ENCODE peak calls at places on chromosomes 2 and 18, in four cellular contexts. D, Y, H and Z are unnamed samples.

GRCh38 chr2:24763843-24764242 is 29.3 kb downstream of the PTRHD1 start:
- DNase-seq in H (no peak), Y (no peak), D (no peak), Z (no peak)

GRCh38 chr2:62545261-62545660 is 39.3 kb upstream of the TMEM17 start:
- DNase-seq in H (no peak), D (no peak), Y (no peak), Z (no peak)

GRCh38 chr18:59308201-59309014 is 10.0 kb downstream of the CPLX4 start:
- DNase-seq in D (peak), Y (peak), H (peak), Z (no peak)

GRCh38 chr18:46224181-46224775 is 120.1 kb downstream of the HAUS1 start:
- DNase-seq in H (no peak), D (no peak), Y (no peak), Z (no peak)

GRCh38 chr2:45821558-45822271 is 170.2 kb downstream of the PRKCE start:
- DNase-seq in Y (peak), H (peak), D (peak), Z (no peak)

GRCh38 chr2:241666627-241667400 is 19.8 kb downstream of the DTYMK start:
- DNase-seq in D (peak), H (peak), Y (no peak), Z (no peak)

GRCh38 chr2:201132518-201132917 is 16.6 kb downstream of the CFLAR start:
- DNase-seq in D (no peak), H (no peak), Y (no peak), Z (no peak)

GRCh38 chr18:69216390-69216789 is 184.3 kb upstream of the DOK6 start:
- DNase-seq in D (peak), Y (no peak), H (no peak), Z (no peak)

GRCh38 chr2:136997550-136997949 is 232.2 kb downstream of the THSD7B start:
- DNase-seq in Y (no peak), D (no peak), H (no peak), Z (no peak)

GRCh38 chr2:73131807-73132206 is 19.1 kb upstream of the RAB11FIP5 start:
- DNase-seq in H (no peak), D (no peak), Y (no peak), Z (no peak)

GRCh38 chr2:23456881-23457760 is 72.1 kb downstream of the KLHL29 start:
- DNase-seq in Y (peak), H (no peak), D (no peak), Z (no peak)

GRCh38 chr2:23457990-23458689 is 73.2 kb downstream of the KLHL29 start:
- DNase-seq in Y (no peak), D (no peak), H (no peak), Z (no peak)

GRCh38 chr2:23459032-23459431 is 74.1 kb downstream of the KLHL29 start:
- DNase-seq in Y (no peak), D (no peak), H (no peak), Z (no peak)

GRCh38 chr2:23460983-23461382 is 76.0 kb downstream of the KLHL29 start:
- DNase-seq in Y (no peak), H (peak), D (no peak), Z (no peak)

DNA sequence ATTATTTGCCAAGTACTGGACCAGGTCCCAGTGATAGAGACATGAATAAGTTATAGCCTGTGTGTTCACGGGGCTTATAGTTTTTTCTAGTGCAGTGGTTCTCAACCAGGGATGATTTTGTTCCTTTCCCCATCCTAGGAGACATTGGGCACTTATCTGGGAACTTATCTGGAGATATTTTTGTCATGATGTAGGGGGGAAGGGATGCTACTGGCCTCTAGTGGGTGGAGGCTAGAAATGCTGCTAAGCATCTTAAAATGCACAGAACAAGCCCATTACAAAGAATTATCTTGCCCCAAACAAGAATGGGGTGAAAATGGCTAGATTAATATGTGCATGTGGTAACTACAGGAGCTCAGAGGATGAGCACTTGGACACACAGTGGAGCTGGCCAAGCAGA is 75.2 kb downstream of the KLHL29 start:
- DNase-seq in Y (no peak), H (no peak), D (no peak), Z (no peak)
- TF ChIP-seq CTCF in Y (peak), H (no peak), D (peak), Z (peak)

DNA sequence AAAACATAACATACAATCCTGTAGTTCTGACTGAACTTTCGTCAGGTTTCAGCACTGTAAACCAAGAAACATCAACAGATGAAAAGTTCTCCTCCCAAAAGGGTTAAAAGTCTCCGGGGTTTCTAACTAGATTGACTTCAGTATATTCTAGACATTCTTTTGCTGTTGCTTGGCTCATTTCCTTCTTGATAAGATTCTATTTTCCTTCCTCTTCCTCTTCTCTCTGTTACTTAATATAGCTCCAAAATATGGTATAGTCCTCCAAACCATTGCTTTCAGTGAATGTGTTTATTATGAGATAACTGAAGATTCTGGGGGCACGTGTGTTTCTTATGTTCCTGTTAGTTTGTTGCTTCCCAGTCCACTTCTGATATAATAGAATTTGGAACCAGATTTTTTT is 46.4 kb upstream of the MAP4K3 start:
- DNase-seq in H (no peak), Y (no peak), D (no peak), Z (no peak)
- TF ChIP-seq CTCF in H (no peak), Y (no peak), D (no peak), Z (no peak)

DNA sequence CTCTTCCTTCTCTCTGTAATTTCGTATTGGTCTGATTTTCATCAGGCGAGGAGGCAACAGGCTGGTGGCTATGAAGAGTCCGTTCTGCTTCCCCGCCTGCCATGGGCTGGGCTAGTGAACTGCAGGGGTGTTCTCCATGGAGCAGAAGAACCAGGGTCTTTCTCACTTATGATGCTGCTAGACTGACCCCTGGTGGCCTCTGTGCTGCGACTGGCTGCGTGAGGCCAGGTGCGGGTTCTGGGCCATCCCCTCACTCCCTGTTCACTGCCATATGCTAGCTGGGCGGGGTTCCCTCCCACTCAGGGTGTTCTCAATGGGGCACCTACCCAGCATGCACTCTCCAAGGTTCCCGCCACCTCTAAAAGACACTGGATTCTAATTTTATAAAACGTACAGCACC is 35.0 kb downstream of the ZAP70 start:
- DNase-seq in Y (no peak), H (no peak), D (no peak), Z (no peak)
- TF ChIP-seq CTCF in Y (no peak), H (no peak), D (peak), Z (peak)

GRCh38 chr2:30706534-30707303 is 100.5 kb downstream of the CAPN13 start:
- DNase-seq in D (peak), H (peak), Y (peak), Z (no peak)
- TF ChIP-seq CTCF in D (peak), H (peak), Y (peak), Z (peak)

DNA sequence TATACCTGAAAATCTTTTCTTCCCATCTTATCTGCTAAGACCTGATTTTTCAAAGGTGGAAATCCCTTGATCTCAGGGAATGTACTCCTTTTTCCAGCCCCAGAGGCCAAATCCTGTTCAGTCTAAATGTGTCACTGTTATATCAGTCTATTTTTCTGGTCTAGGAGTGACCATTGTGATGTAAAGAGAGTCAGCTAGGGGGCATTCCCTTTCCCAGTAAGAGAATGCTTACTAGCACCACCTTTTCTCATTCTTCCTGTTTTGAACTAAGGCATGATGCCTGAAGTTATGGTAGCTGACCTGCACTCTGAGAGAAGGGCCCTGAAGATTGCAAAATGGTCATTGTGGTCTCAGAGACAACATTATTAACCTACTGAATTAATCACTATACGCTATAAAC is 124.1 kb upstream of the XIRP2 start:
- DNase-seq in D (no peak), H (no peak), Y (no peak), Z (no peak)
- TF ChIP-seq CTCF in D (no peak), H (no peak), Y (no peak), Z (no peak)